ENCODE peak calls at places on chromosomes 4 and X, in six cellular contexts. E is GM23248, M is MM.1S, X is PC-3, P is hepatocyte, W is HCT116. C is an unnamed sample.

GRCh38 chr4:148124512-148124911 is 317.7 kb downstream of the NR3C2 start:
- DNase-seq in E (no peak), X (no peak), W (no peak), M (no peak), P (no peak), C (no peak)

GRCh38 chr4:118773082-118773792 is 62.7 kb downstream of the SEC24D start:
- DNase-seq in X (no peak), M (no peak), W (no peak), E (peak), P (no peak), C (no peak)

GRCh38 chrX:107979534-107979933 is 2.6 kb downstream of the TEX13B start:
- DNase-seq in P (no peak), W (no peak), X (no peak), E (peak), M (no peak), C (no peak)

GRCh38 chr4:138650917-138651564 is 364.5 kb upstream of the NOCT start:
- DNase-seq in M (no peak), E (peak), P (peak), W (no peak), X (peak), C (no peak)

GRCh38 chr4:7959066-7959465 is 19.4 kb upstream of the AFAP1 start:
- DNase-seq in P (no peak), X (no peak), M (no peak), W (no peak), E (no peak), C (no peak)

GRCh38 chr4:118352843-118353373 is at the start of gene PRSS12:
- DNase-seq in W (peak), X (peak), E (peak), M (peak), P (peak), C (peak)

GRCh38 chrX:3806630-3807029 is 93.2 kb upstream of the PRKX start:
- DNase-seq in W (no peak), E (no peak), X (no peak), M (no peak), P (no peak), C (no peak)

GRCh38 chr4:87122252-87122651 is 98.2 kb downstream of the KLHL8 start:
- DNase-seq in M (no peak), E (no peak), W (no peak), X (no peak), P (no peak), C (no peak)

GRCh38 chrX:134908235-134908834 is 82.5 kb upstream of the SMIM10 start:
- DNase-seq in E (peak), P (peak), M (no peak), X (peak), W (no peak), C (no peak)

GRCh38 chr4:18291313-18291712 is 269.8 kb upstream of the LCORL start:
- DNase-seq in X (no peak), M (no peak), P (no peak), W (no peak), E (no peak), C (no peak)

GRCh38 chr4:38570647-38571326 is 93.2 kb upstream of the KLF3 start:
- DNase-seq in X (no peak), M (no peak), W (no peak), P (peak), E (no peak), C (no peak)

GRCh38 chr4:53644607-53645006 is 53.3 kb upstream of the LNX1 start:
- DNase-seq in X (peak), M (no peak), W (no peak), E (no peak), P (peak), C (no peak)

GRCh38 chrX:100494974-100495373 is 84.9 kb upstream of the PCDH19 start:
- DNase-seq in P (no peak), W (no peak), E (no peak), M (no peak), X (peak), C (no peak)

GRCh38 chrX:149512225-149512885 is 7.2 kb upstream of the IDS start:
- DNase-seq in P (peak), X (peak), E (peak), W (no peak), M (peak), C (peak)

GRCh38 chr4:113645771-113646455 is 115.6 kb downstream of the CAMK2D start:
- DNase-seq in W (peak), E (peak), X (peak), P (peak), M (no peak), C (peak)

GRCh38 chr4:110059556-110060191 is 138.7 kb downstream of the ELOVL6 start:
- DNase-seq in E (peak), W (no peak), P (no peak), M (peak), X (peak), C (no peak)

DNA sequence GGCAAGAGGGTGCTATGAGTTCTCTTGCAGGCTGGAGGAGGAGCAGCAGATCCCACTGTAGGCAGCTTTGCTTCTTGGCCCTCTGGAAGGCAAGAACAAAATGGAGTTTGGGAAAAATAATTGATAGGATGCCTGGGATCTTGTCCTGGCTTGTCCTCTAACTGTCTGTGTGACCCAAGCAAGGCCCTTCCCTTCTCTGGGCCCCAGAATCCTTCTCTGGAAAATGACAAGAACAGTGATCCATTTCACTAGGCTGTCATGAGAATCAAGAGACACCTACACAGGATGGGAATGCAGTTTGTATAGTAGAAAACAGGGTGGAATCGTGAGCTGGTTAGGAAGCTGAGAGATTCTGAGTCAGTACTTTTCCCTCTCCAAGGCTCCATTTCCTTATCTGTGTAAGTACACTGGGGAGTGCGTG is 133.3 kb downstream of the PJA1 start:
- DNase-seq in X (peak), M (no peak), P (no peak), W (no peak), E (peak), C (no peak)
- TF ChIP-seq EZH2phosphoT487 in X (no peak), M (no peak), P (no peak), W (no peak), E (no peak), C (no peak)

DNA sequence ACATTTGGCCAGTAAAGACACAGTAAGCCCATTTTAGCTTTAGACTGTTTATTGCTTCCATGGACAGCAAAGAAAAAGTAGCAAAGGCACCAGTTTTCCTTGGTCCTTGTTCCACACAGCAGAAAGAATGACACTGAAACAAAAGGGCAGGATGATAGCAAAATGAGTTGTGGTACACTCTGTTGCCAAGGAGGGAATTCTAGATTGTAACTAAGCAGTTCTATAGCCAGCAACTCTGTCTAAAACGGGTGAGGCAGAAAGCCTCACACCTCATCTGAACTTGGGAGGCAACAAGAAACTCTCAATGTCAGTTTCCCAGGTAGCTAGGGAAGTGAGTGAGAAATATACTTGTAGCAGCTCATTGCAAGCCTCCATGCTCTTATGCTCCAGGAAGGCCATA is 39.2 kb downstream of the BBS12 start:
- DNase-seq in E (no peak), M (no peak), P (no peak), X (no peak), W (no peak), C (no peak)
- TF ChIP-seq EZH2 in E (no peak), M (no peak), P (no peak), X (no peak), W (no peak), C (no peak)

DNA sequence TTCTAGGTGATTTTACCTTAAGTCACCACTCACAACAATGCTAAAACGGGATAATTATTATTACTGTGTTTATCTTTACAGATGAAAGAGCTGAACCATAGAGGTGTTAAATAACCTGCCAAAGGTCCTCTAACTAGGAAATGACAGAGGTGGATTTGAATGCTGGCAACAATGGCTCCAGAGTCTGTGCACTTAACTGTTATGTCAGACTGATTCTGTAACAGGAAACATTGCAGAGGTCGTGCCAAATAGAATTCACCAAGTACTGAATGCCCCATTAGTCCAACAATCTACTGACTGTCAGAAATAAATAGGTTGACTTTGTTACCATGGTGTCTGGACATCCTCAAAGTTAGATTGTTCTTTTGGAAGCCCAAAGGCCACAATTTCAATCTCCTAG is 20.9 kb upstream of the USP27X start:
- DNase-seq in P (no peak), W (no peak), X (no peak), E (no peak), M (no peak), C (no peak)
- TF ChIP-seq EZH2phosphoT487 in P (no peak), W (no peak), X (no peak), E (no peak), M (no peak), C (no peak)

DNA sequence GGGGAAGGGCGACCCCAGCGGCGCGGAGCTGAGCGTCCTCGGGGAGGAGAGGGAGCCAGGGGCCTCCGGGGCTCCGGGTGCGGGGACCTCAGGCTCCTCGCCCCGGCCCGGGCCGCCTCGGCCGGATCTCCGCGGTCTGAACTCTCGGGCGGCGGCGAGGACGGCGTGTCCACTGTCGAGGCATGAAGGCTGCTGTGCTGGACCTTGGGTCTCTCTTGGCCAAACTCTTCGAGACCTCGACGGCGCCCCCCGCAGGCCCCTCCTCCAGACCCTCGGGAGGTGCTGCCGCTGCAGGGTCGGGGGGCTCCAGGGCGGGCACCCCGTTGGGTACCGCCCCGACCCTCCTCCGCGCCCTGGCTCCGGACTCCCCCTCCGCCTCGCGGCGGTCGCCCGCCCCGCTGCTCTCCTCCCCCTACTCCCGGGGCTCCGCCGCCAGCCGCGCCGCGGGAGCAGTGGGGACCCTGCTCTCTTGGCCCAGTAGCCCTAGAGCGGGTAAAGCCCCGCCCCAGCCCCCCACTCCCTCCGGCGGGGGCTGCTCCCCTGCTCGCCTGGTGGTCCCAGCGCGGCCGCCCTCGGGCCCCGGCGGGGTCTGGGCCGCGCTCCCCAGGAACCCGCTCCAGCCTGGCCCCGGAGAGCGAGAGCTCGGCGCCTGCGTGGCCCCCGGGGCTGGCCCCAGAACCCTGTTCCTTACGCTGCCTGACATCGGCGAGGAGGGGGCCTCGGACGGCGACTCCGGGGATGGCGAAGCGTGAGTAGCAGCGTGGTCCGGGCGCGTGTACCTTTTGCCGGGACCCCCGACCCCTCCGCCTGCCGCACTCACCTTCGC is 604 bp downstream of the FAM149A start:
- DNase-seq in E (peak), W (no peak), X (no peak), P (peak), M (peak), C (peak)
- TF ChIP-seq EZH2 in E (no peak), W (no peak), X (peak), P (no peak), M (no peak), C (peak)

GRCh38 chr4:94480362-94480951 is 28.7 kb downstream of the PDLIM5 start:
- DNase-seq in X (no peak), P (no peak), E (no peak), W (no peak), M (no peak), C (no peak)
- TF ChIP-seq EZH2phosphoT487 in X (no peak), P (no peak), E (no peak), W (no peak), M (no peak), C (no peak)

C was measured in neural progenitor cell.